ENCODE peak calls at places on chromosomes 5 and 9, in six cellular contexts. One of them, this sample, is unnamed.

GRCh38 chr5:137734962-137735530 is 843 bp downstream of the KLHL3 start:
- DNase-seq in endothelial cell of umbilical vein: no peak
- DNase-seq in heart left ventricle: peak; percentile 67
- DNase-seq in sigmoid colon: peak; percentile 68
- DNase-seq in psoas muscle: no peak
- DNase-seq in MM.1S: no peak
- DNase-seq in this sample: peak; percentile 19

GRCh38 chr9:116448463-116448862 is 238.6 kb upstream of the TRIM32 start:
- DNase-seq in psoas muscle: no peak
- DNase-seq in sigmoid colon: no peak
- DNase-seq in endothelial cell of umbilical vein: no peak
- DNase-seq in heart left ventricle: no peak
- DNase-seq in MM.1S: no peak
- DNase-seq in this sample: no peak

GRCh38 chr9:124632077-124632621 is 125.0 kb upstream of the NR5A1 start:
- DNase-seq in sigmoid colon: no peak
- DNase-seq in heart left ventricle: no peak
- DNase-seq in MM.1S: no peak
- DNase-seq in psoas muscle: no peak
- DNase-seq in endothelial cell of umbilical vein: peak; percentile 57
- DNase-seq in this sample: no peak

GRCh38 chr9:22170162-22170932 is 161.2 kb upstream of the CDKN2B start:
- DNase-seq in endothelial cell of umbilical vein: no peak
- DNase-seq in heart left ventricle: no peak
- DNase-seq in MM.1S: no peak
- DNase-seq in psoas muscle: no peak
- DNase-seq in sigmoid colon: no peak
- DNase-seq in this sample: no peak

GRCh38 chr9:125506045-125506444 is 201.0 kb downstream of the MAPKAP1 start:
- DNase-seq in heart left ventricle: no peak
- DNase-seq in MM.1S: no peak
- DNase-seq in sigmoid colon: peak; percentile 76
- DNase-seq in psoas muscle: no peak
- DNase-seq in endothelial cell of umbilical vein: no peak
- DNase-seq in this sample: no peak

GRCh38 chr9:38393128-38393809 is 767 bp downstream of the ALDH1B1 start:
- DNase-seq in psoas muscle: no peak
- DNase-seq in MM.1S: no peak
- DNase-seq in endothelial cell of umbilical vein: no peak
- DNase-seq in heart left ventricle: no peak
- DNase-seq in sigmoid colon: no peak
- DNase-seq in this sample: no peak

GRCh38 chr9:137303893-137304382 is 1.9 kb upstream of the NRARP start:
- DNase-seq in endothelial cell of umbilical vein: no peak
- DNase-seq in heart left ventricle: no peak
- DNase-seq in MM.1S: no peak
- DNase-seq in sigmoid colon: no peak
- DNase-seq in psoas muscle: peak; percentile 48
- DNase-seq in this sample: no peak

GRCh38 chr9:123871781-123872180 is 58.1 kb downstream of the DENND1A start:
- DNase-seq in MM.1S: no peak
- DNase-seq in psoas muscle: no peak
- DNase-seq in endothelial cell of umbilical vein: no peak
- DNase-seq in sigmoid colon: no peak
- DNase-seq in heart left ventricle: no peak
- DNase-seq in this sample: no peak

GRCh38 chr5:62354028-62354874 is 48.2 kb downstream of the KIF2A start:
- DNase-seq in heart left ventricle: no peak
- DNase-seq in psoas muscle: no peak
- DNase-seq in endothelial cell of umbilical vein: peak; percentile 76
- DNase-seq in sigmoid colon: no peak
- DNase-seq in MM.1S: peak; percentile 55
- DNase-seq in this sample: no peak

GRCh38 chr9:114805670-114806551 is at the start of gene TNFSF15:
- DNase-seq in heart left ventricle: no peak
- DNase-seq in sigmoid colon: peak; percentile 63
- DNase-seq in endothelial cell of umbilical vein: peak; percentile 68
- DNase-seq in MM.1S: peak; percentile 93
- DNase-seq in psoas muscle: peak; percentile 47
- DNase-seq in this sample: no peak

GRCh38 chr5:107670927-107671741 is at the start of gene EFNA5:
- DNase-seq in endothelial cell of umbilical vein: peak; percentile 65
- DNase-seq in sigmoid colon: peak; percentile 77
- DNase-seq in heart left ventricle: peak; percentile 44
- DNase-seq in MM.1S: peak; percentile 74
- DNase-seq in psoas muscle: peak; percentile 57
- DNase-seq in this sample: no peak

GRCh38 chr9:75979362-75979761 is 88.9 kb downstream of the PCSK5 start:
- DNase-seq in heart left ventricle: no peak
- DNase-seq in MM.1S: no peak
- DNase-seq in psoas muscle: no peak
- DNase-seq in sigmoid colon: no peak
- DNase-seq in endothelial cell of umbilical vein: no peak
- DNase-seq in this sample: no peak

GRCh38 chr5:43034591-43034968 is 5.5 kb downstream of the ANXA2R start:
- DNase-seq in heart left ventricle: no peak
- DNase-seq in psoas muscle: no peak
- DNase-seq in endothelial cell of umbilical vein: peak; percentile 84
- DNase-seq in MM.1S: no peak
- DNase-seq in sigmoid colon: no peak
- DNase-seq in this sample: no peak

GRCh38 chr5:149485655-149486615 is 65.3 kb downstream of the CSNK1A1 start:
- DNase-seq in sigmoid colon: peak; percentile 96
- DNase-seq in psoas muscle: peak; percentile 82
- DNase-seq in heart left ventricle: peak; percentile 94
- DNase-seq in MM.1S: no peak
- DNase-seq in endothelial cell of umbilical vein: peak; percentile 98
- DNase-seq in this sample: no peak

GRCh38 chr9:69936427-69936826 is 107.2 kb upstream of the MAMDC2 start:
- DNase-seq in sigmoid colon: no peak
- DNase-seq in psoas muscle: no peak
- DNase-seq in heart left ventricle: no peak
- DNase-seq in MM.1S: no peak
- DNase-seq in endothelial cell of umbilical vein: no peak
- DNase-seq in this sample: no peak

GRCh38 chr5:5490774-5491347 is 68.4 kb downstream of the ICE1 start:
- DNase-seq in MM.1S: no peak
- DNase-seq in sigmoid colon: no peak
- DNase-seq in heart left ventricle: no peak
- DNase-seq in endothelial cell of umbilical vein: no peak
- DNase-seq in psoas muscle: peak; percentile 71
- DNase-seq in this sample: no peak

GRCh38 chr9:93235278-93235960 is 51.5 kb downstream of the WNK2 start:
- DNase-seq in psoas muscle: peak; percentile 54
- DNase-seq in MM.1S: no peak
- DNase-seq in sigmoid colon: no peak
- DNase-seq in heart left ventricle: no peak
- DNase-seq in endothelial cell of umbilical vein: no peak
- DNase-seq in this sample: no peak

GRCh38 chr5:81165493-81166119 is 67.5 kb upstream of the CKMT2 start:
- DNase-seq in sigmoid colon: no peak
- DNase-seq in psoas muscle: peak; percentile 57
- DNase-seq in endothelial cell of umbilical vein: peak; percentile 51
- DNase-seq in heart left ventricle: peak; percentile 45
- DNase-seq in MM.1S: peak; percentile 80
- DNase-seq in this sample: peak; percentile 19

GRCh38 chr9:124398191-124398590 is 17.1 kb downstream of the PSMB7 start:
- DNase-seq in psoas muscle: no peak
- DNase-seq in MM.1S: no peak
- DNase-seq in heart left ventricle: no peak
- DNase-seq in sigmoid colon: no peak
- DNase-seq in endothelial cell of umbilical vein: no peak
- DNase-seq in this sample: no peak

GRCh38 chr5:112310746-112311145 is 108.3 kb downstream of the EPB41L4A start:
- DNase-seq in heart left ventricle: no peak
- DNase-seq in sigmoid colon: no peak
- DNase-seq in MM.1S: no peak
- DNase-seq in endothelial cell of umbilical vein: no peak
- DNase-seq in psoas muscle: no peak
- DNase-seq in this sample: no peak

GRCh38 chr5:40410231-40410861 is 269.4 kb upstream of the PTGER4 start:
- DNase-seq in endothelial cell of umbilical vein: peak; percentile 97
- DNase-seq in MM.1S: no peak
- DNase-seq in sigmoid colon: no peak
- DNase-seq in heart left ventricle: no peak
- DNase-seq in psoas muscle: no peak
- DNase-seq in this sample: peak; percentile 68

GRCh38 chr5:178994580-178995340 is at the start of gene GRM6:
- DNase-seq in MM.1S: no peak
- DNase-seq in heart left ventricle: no peak
- DNase-seq in sigmoid colon: no peak
- DNase-seq in endothelial cell of umbilical vein: no peak
- DNase-seq in psoas muscle: no peak
- DNase-seq in this sample: no peak
- H3K9me3 ChIP-seq in MM.1S: no peaks in the 10 kb centered on the region
- H3K9me3 ChIP-seq in heart left ventricle: no peaks in the 10 kb centered on the region
- H3K9me3 ChIP-seq in sigmoid colon: peaks cover 1% of the 10 kb centered on the region
- H3K9me3 ChIP-seq in endothelial cell of umbilical vein: peaks cover 2% of the 10 kb centered on the region
- H3K9me3 ChIP-seq in psoas muscle: no peaks in the 10 kb centered on the region
- H3K9me3 ChIP-seq in this sample: no peaks in the 10 kb centered on the region

GRCh38 chr9:11549311-11549794 is 936.6 kb upstream of the PTPRD start:
- DNase-seq in psoas muscle: no peak
- DNase-seq in MM.1S: no peak
- DNase-seq in endothelial cell of umbilical vein: no peak
- DNase-seq in heart left ventricle: no peak
- DNase-seq in sigmoid colon: no peak
- DNase-seq in this sample: no peak
- H3K9me3 ChIP-seq in psoas muscle: no peaks in the 10 kb centered on the region
- H3K9me3 ChIP-seq in MM.1S: no peaks in the 10 kb centered on the region
- H3K9me3 ChIP-seq in endothelial cell of umbilical vein: peaks cover 8% of the 10 kb centered on the region
- H3K9me3 ChIP-seq in heart left ventricle: no peaks in the 10 kb centered on the region
- H3K9me3 ChIP-seq in sigmoid colon: no peaks in the 10 kb centered on the region
- H3K9me3 ChIP-seq in this sample: no peaks in the 10 kb centered on the region

DNA sequence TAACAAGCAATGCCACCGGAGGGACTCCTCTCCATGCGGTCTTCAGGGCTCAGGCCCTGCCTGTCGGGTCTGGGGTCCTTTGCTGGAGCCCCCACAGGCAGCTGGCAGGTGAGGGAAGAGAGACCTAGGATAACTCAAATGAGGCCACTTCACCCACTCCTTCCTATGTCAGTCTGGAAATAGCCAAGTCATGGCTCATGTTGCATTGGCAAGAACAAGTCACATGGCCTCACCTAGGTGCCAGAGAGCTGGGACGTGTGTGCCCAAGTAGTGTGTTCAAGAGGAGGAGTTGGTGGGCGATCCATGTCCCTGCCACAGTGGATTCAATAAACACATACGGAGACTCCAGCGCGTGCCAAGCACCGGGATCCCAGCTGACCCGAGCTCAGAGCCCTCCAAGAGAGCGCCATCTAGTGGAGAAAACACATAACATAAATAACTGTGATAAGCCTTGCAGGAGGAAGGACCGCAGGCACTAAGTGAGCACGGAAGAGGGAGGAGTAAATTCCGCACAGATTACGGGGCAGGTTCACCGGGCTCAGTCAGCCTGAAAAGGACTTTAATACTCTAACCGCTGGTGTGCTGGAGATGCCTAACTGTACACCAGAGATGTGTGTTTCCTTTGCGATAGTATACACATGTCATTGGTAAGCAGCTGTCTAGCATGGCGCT is 580.8 kb downstream of the CCDC171 start:
- DNase-seq in psoas muscle: peak; percentile 55
- DNase-seq in sigmoid colon: no peak
- DNase-seq in heart left ventricle: no peak
- DNase-seq in MM.1S: peak; percentile 25
- DNase-seq in endothelial cell of umbilical vein: peak; percentile 61
- DNase-seq in this sample: no peak
- H3K9me3 ChIP-seq in psoas muscle: no peaks in the 10 kb centered on the region
- H3K9me3 ChIP-seq in sigmoid colon: no peaks in the 10 kb centered on the region
- H3K9me3 ChIP-seq in heart left ventricle: no peaks in the 10 kb centered on the region
- H3K9me3 ChIP-seq in MM.1S: no peaks in the 10 kb centered on the region
- H3K9me3 ChIP-seq in endothelial cell of umbilical vein: no peaks in the 10 kb centered on the region
- H3K9me3 ChIP-seq in this sample: no peaks in the 10 kb centered on the region

DNA sequence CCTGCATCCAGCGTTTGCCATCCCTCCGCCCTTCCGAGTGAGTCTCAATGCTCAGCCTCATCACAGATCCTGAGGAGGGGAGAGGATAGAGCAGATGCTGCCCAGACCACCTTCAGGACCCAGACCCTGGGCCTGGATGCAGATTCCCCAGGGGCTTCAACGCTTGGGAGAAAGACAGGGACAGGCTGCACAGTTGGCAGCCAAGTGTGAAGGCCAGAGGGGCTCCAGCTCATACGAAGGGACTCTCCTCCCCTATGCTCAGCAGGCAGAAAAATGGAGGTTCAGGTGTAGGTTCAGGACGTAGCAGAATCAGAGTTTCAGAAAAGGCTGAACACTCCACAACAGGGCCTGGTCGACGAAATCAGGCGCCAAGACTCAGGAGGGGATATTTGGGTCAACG is 378.5 kb upstream of the IRX1 start:
- DNase-seq in psoas muscle: no peak
- DNase-seq in sigmoid colon: no peak
- DNase-seq in endothelial cell of umbilical vein: no peak
- DNase-seq in MM.1S: no peak
- DNase-seq in heart left ventricle: no peak
- DNase-seq in this sample: no peak
- H3K9me3 ChIP-seq in psoas muscle: no peaks in the 10 kb centered on the region
- H3K9me3 ChIP-seq in sigmoid colon: no peaks in the 10 kb centered on the region
- H3K9me3 ChIP-seq in endothelial cell of umbilical vein: peaks cover 14% of the 10 kb centered on the region
- H3K9me3 ChIP-seq in MM.1S: no peaks in the 10 kb centered on the region
- H3K9me3 ChIP-seq in heart left ventricle: no peaks in the 10 kb centered on the region
- H3K9me3 ChIP-seq in this sample: no peaks in the 10 kb centered on the region

GRCh38 chr5:141322261-141322660 is 1.7 kb upstream of the TAF7 start:
- DNase-seq in sigmoid colon: no peak
- DNase-seq in MM.1S: no peak
- DNase-seq in psoas muscle: no peak
- DNase-seq in heart left ventricle: no peak
- DNase-seq in endothelial cell of umbilical vein: no peak
- DNase-seq in this sample: no peak

GRCh38 chr5:141326088-141326854 is 4.0 kb upstream of the PCDHGA1 start:
- DNase-seq in MM.1S: no peak
- DNase-seq in heart left ventricle: peak; percentile 77
- DNase-seq in endothelial cell of umbilical vein: peak; percentile 77
- DNase-seq in psoas muscle: peak; percentile 83
- DNase-seq in sigmoid colon: peak; percentile 76
- DNase-seq in this sample: peak; percentile 18

GRCh38 chr5:141319699-141320098 is 885 bp downstream of the TAF7 start:
- DNase-seq in MM.1S: no peak
- DNase-seq in sigmoid colon: no peak
- DNase-seq in heart left ventricle: no peak
- DNase-seq in endothelial cell of umbilical vein: no peak
- DNase-seq in psoas muscle: no peak
- DNase-seq in this sample: no peak

GRCh38 chr5:141319202-141319601 is 1.4 kb downstream of the TAF7 start:
- DNase-seq in endothelial cell of umbilical vein: no peak
- DNase-seq in psoas muscle: no peak
- DNase-seq in heart left ventricle: no peak
- DNase-seq in MM.1S: no peak
- DNase-seq in sigmoid colon: no peak
- DNase-seq in this sample: no peak

GRCh38 chr5:141320225-141321169 is at the start of gene TAF7:
- DNase-seq in sigmoid colon: peak; percentile 93
- DNase-seq in MM.1S: peak; percentile 96
- DNase-seq in psoas muscle: peak; percentile 97
- DNase-seq in endothelial cell of umbilical vein: peak; percentile 91
- DNase-seq in heart left ventricle: peak; percentile 93
- DNase-seq in this sample: peak; percentile 86
- H3K9me3 ChIP-seq in sigmoid colon: peaks cover 47% of the 10 kb centered on the region
- H3K9me3 ChIP-seq in MM.1S: peaks cover 12% of the 10 kb centered on the region
- H3K9me3 ChIP-seq in psoas muscle: peaks cover 48% of the 10 kb centered on the region
- H3K9me3 ChIP-seq in endothelial cell of umbilical vein: peaks cover 15% of the 10 kb centered on the region
- H3K9me3 ChIP-seq in heart left ventricle: peaks cover 14% of the 10 kb centered on the region
- H3K9me3 ChIP-seq in this sample: peaks cover 30% of the 10 kb centered on the region